ENCODE peak calls at places on chromosomes 4 and X, in ten cellular contexts. One of them, this sample, is unnamed.

GRCh38 chrX:40504801-40505605 is 75.8 kb upstream of the ATP6AP2 start:
- DNase-seq in NCI-H1930: no peak
- DNase-seq in IMR-90: peak; percentile 86
- DNase-seq in epithelial cell of prostate: no peak
- DNase-seq in Ammon's horn: no peak
- DNase-seq in pulmonary artery endothelial cell: no peak
- DNase-seq in hypothalamus: no peak
- DNase-seq in mammary epithelial cell: peak; percentile 25
- DNase-seq in stimulated activated CD4-positive, alpha-beta T cell treated with anti-CD3 and anti-CD28 coated beads, Interleukin-1b, Interleukin-23, amount 100 ng/mL, for 24 hours: no peak
- DNase-seq in gastrocnemius medialis: no peak
- DNase-seq in this sample: no peak

GRCh38 chr4:66572949-66573348 is 902.7 kb upstream of the EPHA5 start:
- DNase-seq in NCI-H1930: no peak
- DNase-seq in IMR-90: peak; percentile 43
- DNase-seq in epithelial cell of prostate: peak; percentile 10
- DNase-seq in Ammon's horn: no peak
- DNase-seq in pulmonary artery endothelial cell: no peak
- DNase-seq in hypothalamus: no peak
- DNase-seq in mammary epithelial cell: peak; percentile 58
- DNase-seq in stimulated activated CD4-positive, alpha-beta T cell treated with anti-CD3 and anti-CD28 coated beads, Interleukin-1b, Interleukin-23, amount 100 ng/mL, for 24 hours: no peak
- DNase-seq in gastrocnemius medialis: no peak
- DNase-seq in this sample: no peak

GRCh38 chr4:1077711-1078477 is 35.5 kb downstream of the RNF212 start:
- DNase-seq in NCI-H1930: no peak
- DNase-seq in IMR-90: no peak
- DNase-seq in epithelial cell of prostate: no peak
- DNase-seq in Ammon's horn: no peak
- DNase-seq in pulmonary artery endothelial cell: no peak
- DNase-seq in hypothalamus: no peak
- DNase-seq in mammary epithelial cell: no peak
- DNase-seq in stimulated activated CD4-positive, alpha-beta T cell treated with anti-CD3 and anti-CD28 coated beads, Interleukin-1b, Interleukin-23, amount 100 ng/mL, for 24 hours: no peak
- DNase-seq in gastrocnemius medialis: no peak
- DNase-seq in this sample: no peak

GRCh38 chr4:25834411-25835107 is 28.2 kb downstream of the SEL1L3 start:
- DNase-seq in NCI-H1930: no peak
- DNase-seq in IMR-90: no peak
- DNase-seq in epithelial cell of prostate: no peak
- DNase-seq in Ammon's horn: no peak
- DNase-seq in pulmonary artery endothelial cell: no peak
- DNase-seq in hypothalamus: no peak
- DNase-seq in mammary epithelial cell: no peak
- DNase-seq in stimulated activated CD4-positive, alpha-beta T cell treated with anti-CD3 and anti-CD28 coated beads, Interleukin-1b, Interleukin-23, amount 100 ng/mL, for 24 hours: no peak
- DNase-seq in gastrocnemius medialis: no peak
- DNase-seq in this sample: no peak

GRCh38 chr4:107931775-107932321 is 499 bp downstream of the CYP2U1 start:
- DNase-seq in NCI-H1930: no peak
- DNase-seq in IMR-90: no peak
- DNase-seq in epithelial cell of prostate: no peak
- DNase-seq in Ammon's horn: peak; percentile 39
- DNase-seq in pulmonary artery endothelial cell: no peak
- DNase-seq in hypothalamus: no peak
- DNase-seq in mammary epithelial cell: no peak
- DNase-seq in stimulated activated CD4-positive, alpha-beta T cell treated with anti-CD3 and anti-CD28 coated beads, Interleukin-1b, Interleukin-23, amount 100 ng/mL, for 24 hours: peak; percentile 4
- DNase-seq in gastrocnemius medialis: peak; percentile 15
- DNase-seq in this sample: no peak

GRCh38 chr4:6192245-6192644 is 8.1 kb downstream of the JAKMIP1 start:
- DNase-seq in NCI-H1930: no peak
- DNase-seq in IMR-90: no peak
- DNase-seq in epithelial cell of prostate: no peak
- DNase-seq in Ammon's horn: no peak
- DNase-seq in pulmonary artery endothelial cell: no peak
- DNase-seq in hypothalamus: no peak
- DNase-seq in mammary epithelial cell: no peak
- DNase-seq in stimulated activated CD4-positive, alpha-beta T cell treated with anti-CD3 and anti-CD28 coated beads, Interleukin-1b, Interleukin-23, amount 100 ng/mL, for 24 hours: no peak
- DNase-seq in gastrocnemius medialis: no peak
- DNase-seq in this sample: no peak

GRCh38 chr4:2545321-2546013 is 9.0 kb downstream of the FAM193A start:
- DNase-seq in NCI-H1930: no peak
- DNase-seq in IMR-90: peak; percentile 13
- DNase-seq in epithelial cell of prostate: no peak
- DNase-seq in Ammon's horn: no peak
- DNase-seq in pulmonary artery endothelial cell: no peak
- DNase-seq in hypothalamus: no peak
- DNase-seq in mammary epithelial cell: no peak
- DNase-seq in stimulated activated CD4-positive, alpha-beta T cell treated with anti-CD3 and anti-CD28 coated beads, Interleukin-1b, Interleukin-23, amount 100 ng/mL, for 24 hours: no peak
- DNase-seq in gastrocnemius medialis: no peak
- DNase-seq in this sample: no peak

GRCh38 chrX:703466-704210 is 73.0 kb downstream of the SHOX start:
- DNase-seq in NCI-H1930: no peak
- DNase-seq in IMR-90: no peak
- DNase-seq in epithelial cell of prostate: no peak
- DNase-seq in Ammon's horn: no peak
- DNase-seq in pulmonary artery endothelial cell: no peak
- DNase-seq in hypothalamus: no peak
- DNase-seq in mammary epithelial cell: no peak
- DNase-seq in stimulated activated CD4-positive, alpha-beta T cell treated with anti-CD3 and anti-CD28 coated beads, Interleukin-1b, Interleukin-23, amount 100 ng/mL, for 24 hours: no peak
- DNase-seq in gastrocnemius medialis: no peak
- DNase-seq in this sample: no peak

GRCh38 chrX:152445926-152446325 is 5.2 kb downstream of the GABRA3 start:
- DNase-seq in NCI-H1930: no peak
- DNase-seq in IMR-90: no peak
- DNase-seq in epithelial cell of prostate: no peak
- DNase-seq in Ammon's horn: no peak
- DNase-seq in pulmonary artery endothelial cell: no peak
- DNase-seq in hypothalamus: no peak
- DNase-seq in mammary epithelial cell: no peak
- DNase-seq in stimulated activated CD4-positive, alpha-beta T cell treated with anti-CD3 and anti-CD28 coated beads, Interleukin-1b, Interleukin-23, amount 100 ng/mL, for 24 hours: no peak
- DNase-seq in gastrocnemius medialis: no peak
- DNase-seq in this sample: no peak

GRCh38 chrX:110432831-110433230 is 74.2 kb downstream of the RTL9 start:
- DNase-seq in NCI-H1930: no peak
- DNase-seq in IMR-90: no peak
- DNase-seq in epithelial cell of prostate: no peak
- DNase-seq in Ammon's horn: no peak
- DNase-seq in pulmonary artery endothelial cell: no peak
- DNase-seq in hypothalamus: no peak
- DNase-seq in mammary epithelial cell: no peak
- DNase-seq in stimulated activated CD4-positive, alpha-beta T cell treated with anti-CD3 and anti-CD28 coated beads, Interleukin-1b, Interleukin-23, amount 100 ng/mL, for 24 hours: no peak
- DNase-seq in gastrocnemius medialis: peak; percentile 12
- DNase-seq in this sample: no peak

GRCh38 chr4:151950993-151951726 is 190.4 kb upstream of the GATB start:
- DNase-seq in NCI-H1930: no peak
- DNase-seq in IMR-90: no peak
- DNase-seq in epithelial cell of prostate: no peak
- DNase-seq in Ammon's horn: no peak
- DNase-seq in pulmonary artery endothelial cell: no peak
- DNase-seq in hypothalamus: no peak
- DNase-seq in mammary epithelial cell: no peak
- DNase-seq in stimulated activated CD4-positive, alpha-beta T cell treated with anti-CD3 and anti-CD28 coated beads, Interleukin-1b, Interleukin-23, amount 100 ng/mL, for 24 hours: no peak
- DNase-seq in gastrocnemius medialis: no peak
- DNase-seq in this sample: no peak

GRCh38 chr4:186904104-186904503 is 180.4 kb upstream of the FAT1 start:
- DNase-seq in NCI-H1930: no peak
- DNase-seq in IMR-90: peak; percentile 95
- DNase-seq in epithelial cell of prostate: no peak
- DNase-seq in Ammon's horn: no peak
- DNase-seq in pulmonary artery endothelial cell: no peak
- DNase-seq in hypothalamus: no peak
- DNase-seq in mammary epithelial cell: peak; percentile 84
- DNase-seq in stimulated activated CD4-positive, alpha-beta T cell treated with anti-CD3 and anti-CD28 coated beads, Interleukin-1b, Interleukin-23, amount 100 ng/mL, for 24 hours: no peak
- DNase-seq in gastrocnemius medialis: no peak
- DNase-seq in this sample: no peak

GRCh38 chrX:103329991-103330390 is at the start of gene TCEAL7:
- DNase-seq in NCI-H1930: no peak
- DNase-seq in IMR-90: peak; percentile 46
- DNase-seq in epithelial cell of prostate: no peak
- DNase-seq in Ammon's horn: peak; percentile 88
- DNase-seq in pulmonary artery endothelial cell: no peak
- DNase-seq in hypothalamus: peak; percentile 27
- DNase-seq in mammary epithelial cell: no peak
- DNase-seq in stimulated activated CD4-positive, alpha-beta T cell treated with anti-CD3 and anti-CD28 coated beads, Interleukin-1b, Interleukin-23, amount 100 ng/mL, for 24 hours: no peak
- DNase-seq in gastrocnemius medialis: no peak
- DNase-seq in this sample: no peak

GRCh38 chrX:110836982-110837381 is 41.4 kb upstream of the CHRDL1 start:
- DNase-seq in NCI-H1930: no peak
- DNase-seq in IMR-90: no peak
- DNase-seq in epithelial cell of prostate: no peak
- DNase-seq in Ammon's horn: no peak
- DNase-seq in pulmonary artery endothelial cell: no peak
- DNase-seq in hypothalamus: no peak
- DNase-seq in mammary epithelial cell: no peak
- DNase-seq in stimulated activated CD4-positive, alpha-beta T cell treated with anti-CD3 and anti-CD28 coated beads, Interleukin-1b, Interleukin-23, amount 100 ng/mL, for 24 hours: no peak
- DNase-seq in gastrocnemius medialis: no peak
- DNase-seq in this sample: no peak

GRCh38 chr4:118113220-118113619 is 78.9 kb downstream of the NDST3 start:
- DNase-seq in NCI-H1930: no peak
- DNase-seq in IMR-90: peak; percentile 24
- DNase-seq in epithelial cell of prostate: no peak
- DNase-seq in Ammon's horn: no peak
- DNase-seq in pulmonary artery endothelial cell: no peak
- DNase-seq in hypothalamus: no peak
- DNase-seq in mammary epithelial cell: no peak
- DNase-seq in stimulated activated CD4-positive, alpha-beta T cell treated with anti-CD3 and anti-CD28 coated beads, Interleukin-1b, Interleukin-23, amount 100 ng/mL, for 24 hours: no peak
- DNase-seq in gastrocnemius medialis: no peak
- DNase-seq in this sample: no peak

GRCh38 chr4:82798168-82799005 is at the start of gene SCD5:
- DNase-seq in NCI-H1930: peak; percentile 43
- DNase-seq in IMR-90: peak; percentile 82
- DNase-seq in epithelial cell of prostate: no peak
- DNase-seq in Ammon's horn: peak; percentile 91
- DNase-seq in pulmonary artery endothelial cell: peak; percentile 51
- DNase-seq in hypothalamus: peak; percentile 76
- DNase-seq in mammary epithelial cell: peak; percentile 86
- DNase-seq in stimulated activated CD4-positive, alpha-beta T cell treated with anti-CD3 and anti-CD28 coated beads, Interleukin-1b, Interleukin-23, amount 100 ng/mL, for 24 hours: no peak
- DNase-seq in gastrocnemius medialis: no peak
- DNase-seq in this sample: peak; percentile 64

This sample was measured in H1.